ENCODE peak calls at places on chromosomes 6 and 20, in four cellular contexts. V, W, Q and Z are unnamed samples.

GRCh38 chr6:56693246-56693607 is 50.5 kb upstream of the DST start:
- DNase-seq in V (peak), W (peak), Q (peak), Z (peak)

GRCh38 chr6:117548797-117549301 is 53.5 kb downstream of the GOPC start:
- DNase-seq in V (no peak), W (peak), Q (peak), Z (peak)

GRCh38 chr20:49291200-49291599 is 13.3 kb upstream of the ZNFX1 start:
- DNase-seq in V (no peak), W (no peak), Q (no peak), Z (no peak)

GRCh38 chr6:107123501-107123900 is 8.2 kb upstream of the BEND3 start:
- DNase-seq in V (no peak), W (no peak), Q (no peak), Z (no peak)

GRCh38 chr6:41527721-41528408 is 18.3 kb upstream of the FOXP4 start:
- DNase-seq in V (peak), W (peak), Q (peak), Z (no peak)

GRCh38 chr6:7805828-7806227 is 79.9 kb downstream of the BMP6 start:
- DNase-seq in V (no peak), W (no peak), Q (peak), Z (peak)

GRCh38 chr6:6734463-6735455 is 146.2 kb downstream of the LY86 start:
- DNase-seq in V (peak), W (no peak), Q (no peak), Z (no peak)

GRCh38 chr6:25899580-25900408 is 25.8 kb upstream of the SLC17A3 start:
- DNase-seq in V (peak), W (peak), Q (no peak), Z (no peak)

GRCh38 chr20:47263502-47264084 is 92.9 kb downstream of the ZMYND8 start:
- DNase-seq in V (no peak), W (no peak), Q (no peak), Z (no peak)

GRCh38 chr6:100138346-100139022 is 144.5 kb upstream of the MCHR2 start:
- DNase-seq in V (no peak), W (no peak), Q (no peak), Z (no peak)

GRCh38 chr6:11535801-11536230 is 1.7 kb upstream of the TMEM170B start:
- DNase-seq in V (peak), W (peak), Q (peak), Z (peak)

GRCh38 chr20:673606-674005 is 2.0 kb downstream of the SCRT2 start:
- DNase-seq in V (no peak), W (no peak), Q (no peak), Z (no peak)

GRCh38 chr20:60283281-60283680 is 325.1 kb downstream of the CDH26 start:
- DNase-seq in V (peak), W (peak), Q (no peak), Z (no peak)

GRCh38 chr6:30826961-30827342 is 57.4 kb upstream of the DDR1 start:
- DNase-seq in V (no peak), W (peak), Q (no peak), Z (peak)

GRCh38 chr6:118327237-118327636 is 220.9 kb upstream of the PLN start:
- DNase-seq in V (no peak), W (no peak), Q (no peak), Z (no peak)

GRCh38 chr6:24683297-24684296 is 16.7 kb downstream of the ACOT13 start:
- DNase-seq in V (no peak), W (no peak), Q (no peak), Z (no peak)

GRCh38 chr6:113818528-113818927 is 38.6 kb upstream of the MARCKS start:
- DNase-seq in V (no peak), W (no peak), Q (peak), Z (no peak)

GRCh38 chr6:75156186-75156878 is 49.5 kb downstream of the COL12A1 start:
- DNase-seq in V (no peak), W (no peak), Q (no peak), Z (no peak)

GRCh38 chr6:132456700-132457143 is 55.4 kb upstream of the MOXD1 start:
- DNase-seq in V (no peak), W (no peak), Q (no peak), Z (no peak)

GRCh38 chr6:63525186-63525878 is 46.9 kb upstream of the LOC128125822 start:
- DNase-seq in V (no peak), W (no peak), Q (no peak), Z (no peak)

GRCh38 chr6:151869787-151870186 is 62.3 kb downstream of the ESR1 start:
- DNase-seq in V (peak), W (peak), Q (peak), Z (no peak)

GRCh38 chr6:129709451-129709908 is 497 bp downstream of the ARHGAP18 start:
- DNase-seq in V (peak), W (peak), Q (peak), Z (no peak)

GRCh38 chr6:13711384-13711725 is 280 bp downstream of the RANBP9 start:
- DNase-seq in V (no peak), W (no peak), Q (no peak), Z (peak)

GRCh38 chr6:111748247-111748647 is 125.0 kb downstream of the FYN start:
- DNase-seq in V (no peak), W (no peak), Q (no peak), Z (no peak)

GRCh38 chr6:5411414-5411813 is 150.1 kb downstream of the FARS2 start:
- DNase-seq in V (no peak), W (no peak), Q (no peak), Z (no peak)

GRCh38 chr6:108432792-108433191 is 127.9 kb upstream of the FOXO3 start:
- DNase-seq in V (no peak), W (no peak), Q (no peak), Z (no peak)

GRCh38 chr6:32883789-32884188 is 29.8 kb downstream of the PSMB9 start:
- DNase-seq in V (peak), W (peak), Q (peak), Z (peak)

GRCh38 chr6:4607026-4607704 is 169.0 kb upstream of the CDYL start:
- DNase-seq in V (peak), W (peak), Q (peak), Z (peak)

GRCh38 chr6:33815854-33816253 is 12.1 kb upstream of the MLN start:
- DNase-seq in V (peak), W (peak), Q (peak), Z (no peak)

GRCh38 chr6:78629154-78629721 is 238.1 kb upstream of the IRAK1BP1 start:
- DNase-seq in V (peak), W (peak), Q (peak), Z (no peak)

DNA sequence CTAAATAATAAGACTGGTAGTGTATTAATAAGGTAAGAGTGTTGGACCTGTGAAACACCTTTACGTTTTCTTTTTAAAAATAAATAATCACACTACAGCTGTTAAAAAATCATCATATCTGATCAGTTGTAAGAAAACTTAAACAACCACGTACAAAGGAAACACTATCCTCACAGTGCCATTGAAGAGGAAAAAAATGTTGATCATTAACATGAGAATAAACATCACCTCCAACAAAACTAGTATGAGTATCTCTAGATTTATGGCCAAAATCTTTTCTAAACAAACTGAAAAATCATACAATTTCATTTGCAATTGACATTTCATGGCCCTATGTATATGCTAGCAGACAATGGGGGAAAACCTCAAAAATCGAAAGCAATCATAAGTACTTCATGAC is 590 bp downstream of the EYS start:
- DNase-seq in V (no peak), W (no peak), Q (no peak), Z (no peak)
- H3K4me3 ChIP-seq in V (no peak), W (no peak), Q (no peak), Z (no peak)

DNA sequence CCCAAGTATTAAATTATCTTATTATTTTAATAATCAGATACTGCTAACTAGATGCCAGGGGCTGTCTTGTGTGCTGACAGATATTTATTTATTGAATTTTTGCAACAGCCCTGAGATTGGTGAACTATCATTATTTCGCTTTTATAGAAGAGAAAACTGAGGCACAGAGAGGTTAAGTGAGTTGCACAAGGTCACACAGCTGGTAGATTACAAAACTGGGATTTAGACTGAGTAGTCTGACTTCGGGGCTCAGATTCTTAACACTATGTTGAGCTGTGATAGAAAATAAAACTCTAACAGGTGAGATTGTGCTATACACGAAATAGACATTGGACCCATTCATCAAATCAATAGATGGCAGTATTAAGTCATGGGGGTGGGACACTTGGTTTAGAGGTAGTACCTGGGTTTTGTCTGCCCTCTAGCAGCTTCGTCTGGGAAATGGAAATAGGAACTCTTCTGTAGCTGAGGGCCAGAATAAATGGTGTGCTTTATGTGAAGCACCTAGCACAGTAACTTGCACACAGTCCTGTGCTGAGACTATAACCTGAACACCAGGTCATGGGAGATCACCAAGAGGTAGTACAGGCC is 113.4 kb downstream of the B3GAT2 start:
- DNase-seq in V (no peak), W (no peak), Q (no peak), Z (no peak)
- TF ChIP-seq CTCF in V (no peak), W (no peak), Q (no peak), Z (no peak)

DNA sequence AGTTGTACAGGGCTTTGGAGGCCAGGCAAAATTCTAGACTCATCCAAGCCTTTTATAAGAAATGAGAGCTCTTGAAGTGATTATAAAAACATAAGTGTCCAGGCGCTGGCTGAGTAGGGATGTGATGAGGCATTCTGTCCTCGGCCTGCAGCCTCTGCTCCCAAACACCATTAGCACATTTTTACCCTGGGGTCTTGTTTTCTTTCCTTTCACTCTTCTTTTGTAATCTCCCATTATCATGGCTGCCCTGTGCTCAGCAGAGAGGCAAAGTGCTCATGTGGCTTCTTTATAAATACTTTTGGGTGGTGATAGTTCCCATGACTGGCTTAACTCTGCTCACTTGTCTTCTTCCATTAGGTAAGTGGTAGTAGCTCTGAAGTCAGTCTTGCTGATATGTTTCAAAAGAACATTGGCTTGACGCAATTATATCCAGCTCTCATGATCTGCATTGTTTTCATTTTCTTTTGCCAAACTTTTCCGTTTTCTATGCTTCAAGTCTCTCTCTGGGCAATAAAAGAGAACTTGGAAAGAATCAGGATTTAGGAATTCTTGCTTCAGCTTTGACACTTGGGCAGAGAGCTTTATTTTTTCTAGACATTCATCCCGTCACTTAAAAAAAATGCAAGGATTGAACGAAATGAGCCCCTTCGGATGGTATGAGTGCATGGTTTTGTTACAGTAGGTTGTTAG is 61.1 kb downstream of the CAP2 start:
- DNase-seq in V (peak), W (no peak), Q (no peak), Z (no peak)
- H3K4me3 ChIP-seq in V (no peak), W (no peak), Q (no peak), Z (no peak)

DNA sequence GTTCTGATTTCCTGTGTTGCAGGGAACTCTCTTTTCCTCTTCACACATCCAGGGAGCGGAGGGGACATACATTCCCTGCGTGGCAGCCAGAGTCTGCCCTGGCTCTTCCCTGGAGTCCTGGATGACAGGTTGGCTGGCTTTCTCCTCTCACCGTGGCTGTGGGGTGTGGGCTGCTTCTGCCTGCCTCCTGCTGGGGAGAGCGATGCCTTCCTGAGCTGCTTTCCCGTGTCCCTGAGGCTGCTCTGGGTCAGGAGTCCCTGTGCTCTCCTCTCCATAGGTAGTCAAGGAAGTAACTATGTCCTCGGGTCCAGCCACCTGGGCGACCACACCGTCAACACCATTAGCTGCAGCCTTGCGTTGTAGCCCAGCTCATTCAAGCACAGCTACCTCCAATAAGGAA is 451.7 kb downstream of the QKI start:
- DNase-seq in V (no peak), W (no peak), Q (no peak), Z (no peak)
- TF ChIP-seq CTCF in V (no peak), W (no peak), Q (no peak), Z (no peak)

GRCh38 chr20:31602430-31602778 is 2.7 kb upstream of the ID1 start:
- DNase-seq in V (no peak), W (no peak), Q (no peak), Z (no peak)

GRCh38 chr20:31604567-31605030 is 490 bp upstream of the ID1 start:
- DNase-seq in V (no peak), W (no peak), Q (no peak), Z (no peak)

GRCh38 chr20:31605031-31605901 is at the start of gene ID1:
- DNase-seq in V (peak), W (peak), Q (peak), Z (peak)

GRCh38 chr20:31603822-31604566 is 1.1 kb upstream of the ID1 start:
- DNase-seq in V (peak), W (peak), Q (peak), Z (peak)

DNA sequence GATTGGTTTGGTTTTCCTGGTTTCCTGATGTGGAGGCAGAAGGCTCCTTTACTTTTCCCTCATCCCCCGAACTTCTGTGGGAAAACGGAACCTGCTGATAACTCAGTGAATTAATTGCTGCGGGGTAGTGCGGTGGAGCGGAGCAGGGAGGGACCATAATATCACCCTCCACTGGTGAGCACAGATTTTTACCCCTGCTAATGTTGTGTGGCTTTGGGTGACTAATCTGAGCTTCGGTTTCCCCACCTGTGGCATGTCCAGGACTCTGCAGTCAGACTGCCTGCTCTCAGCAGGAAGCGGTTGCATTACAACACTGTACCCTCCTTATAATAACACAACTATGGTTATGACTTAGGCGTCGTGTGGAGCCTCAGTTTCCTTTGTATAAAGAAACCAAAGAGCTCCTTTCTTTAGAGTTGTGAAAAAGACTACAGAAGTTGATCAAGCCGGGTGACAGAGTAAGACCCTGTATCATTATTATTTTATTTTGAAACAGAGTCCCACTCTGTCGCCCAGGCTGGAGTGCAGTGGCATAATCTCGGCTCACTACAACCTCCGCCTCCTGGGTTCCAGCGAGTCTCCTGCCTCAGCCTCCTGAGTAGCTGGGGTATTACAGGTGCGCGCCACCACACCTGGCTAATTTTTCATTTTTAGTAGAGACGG is 2.2 kb upstream of the ID1 start:
- DNase-seq in V (peak), W (peak), Q (peak), Z (peak)
- H3K4me3 ChIP-seq in V (no peak), W (no peak), Q (peak), Z (no peak)

GRCh38 chr6:83117802-83118201 is 50.3 kb downstream of the DOP1A start:
- DNase-seq in V (no peak), W (no peak), Q (no peak), Z (no peak)

GRCh38 chr6:83108378-83108777 is 40.9 kb downstream of the DOP1A start:
- DNase-seq in V (peak), W (no peak), Q (no peak), Z (no peak)

GRCh38 chr6:83119742-83120300 is 52.4 kb downstream of the DOP1A start:
- DNase-seq in V (no peak), W (peak), Q (peak), Z (peak)

GRCh38 chr6:83113258-83113657 is 45.8 kb downstream of the DOP1A start:
- DNase-seq in V (no peak), W (no peak), Q (peak), Z (no peak)

GRCh38 chr6:83114164-83114563 is 46.7 kb downstream of the DOP1A start:
- DNase-seq in V (peak), W (peak), Q (peak), Z (peak)
- TF ChIP-seq CTCF in V (no peak), W (no peak), Q (no peak), Z (no peak)

GRCh38 chr6:3229566-3230274 is 2.3 kb upstream of the TUBB2B start:
- DNase-seq in V (no peak), W (no peak), Q (no peak), Z (no peak)
- H3K4me3 ChIP-seq in V (no peak), W (no peak), Q (no peak), Z (no peak)

DNA sequence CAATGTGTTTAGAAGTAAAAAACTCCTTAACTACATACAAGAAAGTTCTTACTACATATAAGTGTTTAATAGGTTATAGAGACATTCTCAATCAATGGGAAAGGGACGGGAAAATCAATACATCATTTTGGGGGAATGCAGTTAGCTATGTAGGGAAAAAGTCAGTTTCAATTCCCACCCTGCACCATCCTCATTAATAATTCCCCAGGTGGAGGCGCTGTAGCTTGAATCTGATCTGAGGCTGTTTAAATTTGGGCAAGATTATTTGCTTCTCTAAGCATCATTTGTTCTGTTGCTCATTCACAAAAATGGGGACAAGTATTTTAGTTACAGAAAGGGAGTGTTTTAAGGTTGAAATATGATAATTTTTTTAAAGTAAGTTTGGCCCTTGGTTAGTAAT is 19.1 kb downstream of the OLIG3 start:
- DNase-seq in V (no peak), W (no peak), Q (no peak), Z (no peak)
- TF ChIP-seq CTCF in V (peak), W (no peak), Q (peak), Z (no peak)

GRCh38 chr20:63253065-63253437 is 1.2 kb downstream of the NKAIN4 start:
- DNase-seq in V (no peak), W (no peak), Q (no peak), Z (no peak)
- H3K4me3 ChIP-seq in V (no peak), W (no peak), Q (no peak), Z (no peak)